ENCODE peak calls at places on chromosomes 12 and 14, in ten cellular contexts. A, T, Z, U, E, M, F, S, H and Y are unnamed samples.
A peak's percentile ranks its signal among the peaks of the same experiment; 100 is the strongest.

GRCh38 chr12:40691913-40692616 is at the start of gene CNTN1:
- DNase-seq in A (no peak), T (peak; percentile 3), Z (peak; percentile 26), U (peak; percentile 16), E (peak; percentile 57), M (peak; percentile 33), F (peak; percentile 61), S (no peak), H (peak; percentile 20), Y (no peak)

GRCh38 chr12:47517122-47517521 is 188.7 kb downstream of the RPAP3 start:
- DNase-seq in A (no peak), T (no peak), Z (no peak), U (no peak), E (no peak), M (no peak), F (no peak), S (no peak), H (no peak), Y (no peak)

GRCh38 chr12:103495783-103496456 is at the start of gene C12orf42:
- DNase-seq in A (peak; percentile 50), T (no peak), Z (peak; percentile 5), U (no peak), E (peak; percentile 43), M (peak; percentile 62), F (no peak), S (peak; percentile 4), H (peak; percentile 9), Y (peak; percentile 25)

GRCh38 chr14:31414190-31414833 is 6.0 kb downstream of the HEATR5A start:
- DNase-seq in A (no peak), T (no peak), Z (peak; percentile 58), U (no peak), E (no peak), M (no peak), F (no peak), S (no peak), H (no peak), Y (no peak)

GRCh38 chr12:123141615-123142517 is 9.0 kb downstream of the PITPNM2 start:
- DNase-seq in A (no peak), T (peak; percentile 86), Z (peak; percentile 72), U (peak; percentile 39), E (no peak), M (no peak), F (peak; percentile 79), S (no peak), H (peak; percentile 71), Y (peak; percentile 61)

GRCh38 chr12:47766496-47767196 is 6.4 kb upstream of the SLC48A1 start:
- DNase-seq in A (no peak), T (no peak), Z (no peak), U (no peak), E (peak; percentile 31), M (no peak), F (no peak), S (no peak), H (no peak), Y (no peak)

GRCh38 chr12:13049816-13050215 is 5.6 kb downstream of the FAM234B start:
- DNase-seq in A (no peak), T (peak; percentile 11), Z (peak; percentile 66), U (no peak), E (no peak), M (no peak), F (no peak), S (no peak), H (peak; percentile 80), Y (no peak)

GRCh38 chr12:82910246-82910893 is 223.7 kb downstream of the TMTC2 start:
- DNase-seq in A (no peak), T (no peak), Z (no peak), U (no peak), E (no peak), M (no peak), F (no peak), S (no peak), H (no peak), Y (no peak)

GRCh38 chr14:51487848-51488247 is 163.9 kb upstream of the FRMD6 start:
- DNase-seq in A (no peak), T (no peak), Z (no peak), U (no peak), E (no peak), M (no peak), F (no peak), S (no peak), H (no peak), Y (no peak)

GRCh38 chr12:122406701-122407154 is 15.7 kb downstream of the CLIP1 start:
- DNase-seq in A (no peak), T (peak; percentile 22), Z (no peak), U (no peak), E (no peak), M (no peak), F (no peak), S (no peak), H (peak; percentile 92), Y (peak; percentile 17)

GRCh38 chr12:22105542-22105941 is 59.5 kb downstream of the CMAS start:
- DNase-seq in A (no peak), T (no peak), Z (no peak), U (no peak), E (no peak), M (no peak), F (no peak), S (no peak), H (no peak), Y (no peak)

GRCh38 chr12:104682790-104683279 is 226.1 kb downstream of the CHST11 start:
- DNase-seq in A (no peak), T (no peak), Z (no peak), U (no peak), E (no peak), M (no peak), F (no peak), S (peak; percentile 60), H (no peak), Y (no peak)

GRCh38 chr14:55705651-55706340 is 125.8 kb downstream of the KTN1 start:
- DNase-seq in A (no peak), T (no peak), Z (no peak), U (no peak), E (peak; percentile 83), M (no peak), F (peak; percentile 62), S (no peak), H (no peak), Y (no peak)

GRCh38 chr12:111401167-111401605 is 4.5 kb upstream of the SH2B3 start:
- DNase-seq in A (no peak), T (no peak), Z (no peak), U (no peak), E (no peak), M (no peak), F (no peak), S (no peak), H (no peak), Y (no peak)

GRCh38 chr14:96304956-96305355 is 48.9 kb downstream of the BDKRB1 start:
- DNase-seq in A (no peak), T (no peak), Z (no peak), U (no peak), E (no peak), M (no peak), F (no peak), S (no peak), H (no peak), Y (no peak)
- TF ChIP-seq CTCF in A (no peak), T (peak; percentile 44), Z (no peak), U (peak; percentile 5), E (no peak), M (peak; percentile 16), F (no peak), S (no peak), H (peak; percentile 16), Y (peak; percentile 50)

DNA sequence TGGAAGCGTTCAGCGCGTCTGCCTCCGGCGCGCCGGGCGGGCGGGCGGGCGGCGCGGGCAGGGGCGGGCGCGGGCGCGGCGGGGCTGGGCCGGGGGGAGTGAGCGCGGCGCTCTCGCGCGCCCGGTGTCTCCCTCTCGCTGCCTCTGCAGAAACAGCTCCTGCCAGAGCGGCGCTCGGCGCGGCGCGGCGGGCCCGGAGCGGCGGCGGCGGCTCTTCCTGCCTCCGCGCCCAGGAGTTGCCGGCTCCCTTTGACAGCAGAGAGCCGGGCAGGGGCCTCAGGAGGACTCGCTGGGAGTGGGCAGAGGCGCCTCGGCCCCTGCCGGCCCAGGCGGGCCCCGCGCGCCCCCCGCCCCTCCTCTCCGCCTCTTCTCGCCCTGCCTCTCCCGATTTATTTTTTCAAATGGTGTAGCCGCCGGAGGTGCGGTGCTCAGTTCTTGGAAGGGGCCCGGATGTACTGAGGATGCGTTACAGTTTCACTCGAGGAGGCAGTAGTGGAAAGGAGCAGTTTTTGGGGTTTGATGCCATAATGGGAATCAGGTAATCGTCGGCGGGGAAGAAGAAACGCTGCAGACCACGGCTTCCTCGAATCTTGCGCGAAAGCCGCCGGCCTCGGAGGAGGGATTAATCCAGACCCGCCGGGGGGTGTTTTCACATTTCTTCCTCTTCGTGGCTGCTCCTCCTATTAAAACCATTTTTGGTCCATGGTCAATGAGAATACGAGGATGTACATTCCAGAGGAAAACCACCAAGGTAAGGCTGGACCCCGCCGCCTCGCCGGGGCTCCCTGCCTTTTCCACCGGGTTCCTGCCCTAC is at the start of gene CACNA1C:
- DNase-seq in A (no peak), T (no peak), Z (peak; percentile 24), U (peak; percentile 34), E (no peak), M (no peak), F (peak; percentile 32), S (peak; percentile 40), H (peak; percentile 69), Y (peak; percentile 49)
- TF ChIP-seq CTCF in A (no peak), T (peak; percentile 44), Z (no peak), U (peak; percentile 29), E (peak; percentile 13), M (no peak), F (no peak), S (no peak), H (peak; percentile 36), Y (peak; percentile 51)

GRCh38 chr12:54975875-54976274 is 8.7 kb downstream of the TESPA1 start:
- DNase-seq in A (no peak), T (no peak), Z (no peak), U (no peak), E (no peak), M (no peak), F (no peak), S (no peak), H (no peak), Y (no peak)

GRCh38 chr12:54970741-54971140 is 13.8 kb downstream of the TESPA1 start:
- DNase-seq in A (no peak), T (no peak), Z (no peak), U (no peak), E (no peak), M (no peak), F (no peak), S (no peak), H (no peak), Y (no peak)

GRCh38 chr12:54975272-54975671 is 9.3 kb downstream of the TESPA1 start:
- DNase-seq in A (no peak), T (no peak), Z (no peak), U (no peak), E (no peak), M (no peak), F (no peak), S (no peak), H (no peak), Y (no peak)

GRCh38 chr12:54977155-54977554 is 7.4 kb downstream of the TESPA1 start:
- DNase-seq in A (no peak), T (peak; percentile 76), Z (no peak), U (no peak), E (no peak), M (no peak), F (no peak), S (no peak), H (peak; percentile 85), Y (peak; percentile 81)

GRCh38 chr12:54974281-54974680 is 10.3 kb downstream of the TESPA1 start:
- DNase-seq in A (no peak), T (no peak), Z (no peak), U (no peak), E (no peak), M (no peak), F (no peak), S (no peak), H (no peak), Y (no peak)
- TF ChIP-seq CTCF in A (no peak), T (no peak), Z (no peak), U (no peak), E (no peak), M (no peak), F (no peak), S (no peak), H (no peak), Y (no peak)

GRCh38 chr12:112473056-112473455 is 54.3 kb downstream of the PTPN11 start:
- DNase-seq in A (no peak), T (no peak), Z (no peak), U (no peak), E (no peak), M (no peak), F (no peak), S (no peak), H (no peak), Y (no peak)
- TF ChIP-seq CTCF in A (no peak), T (peak; percentile 39), Z (peak; percentile 27), U (no peak), E (no peak), M (peak; percentile 32), F (no peak), S (no peak), H (peak; percentile 15), Y (peak; percentile 67)